ENCODE peak calls at places on chromosomes 7 and 10, in eight cellular contexts. Y is brain microvascular endothelial cell, D is GM06990, G is Panc1, W is IMR-90, I is fibroblast of lung, J is spleen, P is NT2/D1. Q is an unnamed sample.
A peak's percentile ranks its signal among the peaks of the same experiment; 100 is the strongest.

GRCh38 chr7:43674559-43675436 is 54.5 kb downstream of the COA1 start:
- DNase-seq in Y (peak; percentile 49), D (no peak), G (peak; percentile 92), W (peak; percentile 89), I (peak; percentile 99), J (no peak), P (no peak), Q (no peak)

GRCh38 chr10:62050941-62051433 is 149.5 kb downstream of the ARID5B start:
- DNase-seq in Y (peak; percentile 96), D (peak; percentile 65), G (peak; percentile 92), W (peak; percentile 96), I (peak; percentile 96), J (no peak), P (no peak), Q (peak; percentile 66)

GRCh38 chr7:157851501-157852067 is 514.8 kb downstream of the DNAJB6 start:
- DNase-seq in Y (no peak), D (no peak), G (no peak), W (no peak), I (peak; percentile 27), J (peak; percentile 91), P (no peak), Q (no peak)

GRCh38 chr10:48509974-48510692 is 94.7 kb downstream of the ARHGAP22 start:
- DNase-seq in Y (no peak), D (no peak), G (no peak), W (no peak), I (no peak), J (peak; percentile 52), P (no peak), Q (no peak)

GRCh38 chr10:3986407-3987141 is 201.6 kb upstream of the KLF6 start:
- DNase-seq in Y (no peak), D (no peak), G (no peak), W (no peak), I (no peak), J (no peak), P (no peak), Q (no peak)

GRCh38 chr7:24980695-24981543 is 941 bp upstream of the OSBPL3 start:
- DNase-seq in Y (no peak), D (no peak), G (no peak), W (peak; percentile 36), I (peak; percentile 45), J (peak; percentile 83), P (no peak), Q (no peak)

GRCh38 chr10:107971973-107972372 is 807.5 kb upstream of the SORCS1 start:
- DNase-seq in Y (no peak), D (no peak), G (peak; percentile 17), W (no peak), I (peak; percentile 86), J (no peak), P (no peak), Q (no peak)

GRCh38 chr10:33238643-33239042 is 95.8 kb downstream of the NRP1 start:
- DNase-seq in Y (peak; percentile 81), D (no peak), G (peak; percentile 74), W (peak; percentile 96), I (peak; percentile 96), J (no peak), P (no peak), Q (peak; percentile 68)

GRCh38 chr7:94042381-94042780 is 38.2 kb upstream of the BET1 start:
- DNase-seq in Y (no peak), D (no peak), G (no peak), W (no peak), I (no peak), J (no peak), P (no peak), Q (no peak)

GRCh38 chr7:47352394-47352968 is 229.4 kb downstream of the TNS3 start:
- DNase-seq in Y (no peak), D (no peak), G (no peak), W (no peak), I (no peak), J (peak; percentile 63), P (no peak), Q (no peak)

GRCh38 chr10:69769395-69769989 is 32.2 kb upstream of the COL13A1 start:
- DNase-seq in Y (peak; percentile 90), D (no peak), G (peak; percentile 25), W (peak; percentile 79), I (peak; percentile 84), J (no peak), P (peak; percentile 77), Q (peak; percentile 33)

GRCh38 chr10:283916-284356 is 148.7 kb downstream of the ZMYND11 start:
- DNase-seq in Y (no peak), D (peak; percentile 65), G (no peak), W (no peak), I (no peak), J (no peak), P (no peak), Q (no peak)

GRCh38 chr10:11326919-11327318 is 284.5 kb downstream of the USP6NL start:
- DNase-seq in Y (no peak), D (no peak), G (no peak), W (no peak), I (no peak), J (no peak), P (no peak), Q (no peak)

GRCh38 chr7:24580283-24580946 is 7.2 kb downstream of the PALS2 start:
- DNase-seq in Y (no peak), D (no peak), G (no peak), W (peak; percentile 48), I (peak; percentile 20), J (no peak), P (no peak), Q (no peak)

GRCh38 chr7:128888756-128889095 is 21.8 kb downstream of the KCP start:
- DNase-seq in Y (no peak), D (no peak), G (no peak), W (no peak), I (no peak), J (peak; percentile 64), P (no peak), Q (no peak)

GRCh38 chr10:121580276-121581116 is 17.7 kb downstream of the FGFR2 start:
- DNase-seq in Y (no peak), D (no peak), G (no peak), W (no peak), I (no peak), J (no peak), P (peak; percentile 84), Q (no peak)

GRCh38 chr7:100173806-100174495 is 3.2 kb downstream of the GPC2 start:
- DNase-seq in Y (no peak), D (no peak), G (no peak), W (no peak), I (no peak), J (peak; percentile 68), P (no peak), Q (no peak)

GRCh38 chr7:99648843-99649242 is 31.0 kb downstream of the CYP3A5 start:
- DNase-seq in Y (no peak), D (no peak), G (no peak), W (no peak), I (no peak), J (no peak), P (no peak), Q (no peak)

GRCh38 chr7:81499262-81500116 is 270.4 kb downstream of the HGF start:
- DNase-seq in Y (peak; percentile 72), D (peak; percentile 15), G (peak; percentile 85), W (peak; percentile 89), I (peak; percentile 73), J (no peak), P (peak; percentile 70), Q (peak; percentile 72)

GRCh38 chr7:152313879-152314604 is 121.8 kb downstream of the KMT2C start:
- DNase-seq in Y (peak; percentile 84), D (no peak), G (peak; percentile 27), W (peak; percentile 79), I (peak; percentile 94), J (no peak), P (no peak), Q (peak; percentile 29)

GRCh38 chr7:82762880-82763279 is 319.3 kb upstream of the CACNA2D1 start:
- DNase-seq in Y (no peak), D (no peak), G (no peak), W (peak; percentile 47), I (peak; percentile 16), J (no peak), P (no peak), Q (no peak)
- H3K4me3 ChIP-seq in Y (no peak overlapping the region), D (no peak overlapping the region), G (no peak overlapping the region), W (no peak overlapping the region), I (no peak overlapping the region), J (no peak overlapping the region), P (no peak overlapping the region), Q (no peak overlapping the region)

GRCh38 chr7:4675771-4676373 is 6.2 kb upstream of the FOXK1 start:
- DNase-seq in Y (no peak), D (no peak), G (no peak), W (no peak), I (no peak), J (no peak), P (no peak), Q (no peak)
- H3K27me3 ChIP-seq in Y (no peaks in the 10 kb centered on the region), D (no peaks in the 10 kb centered on the region), G (no peaks in the 10 kb centered on the region), W (no peaks in the 10 kb centered on the region), I (no peaks in the 10 kb centered on the region), J (no peaks in the 10 kb centered on the region), P (peaks cover 9% of the 10 kb centered on the region), Q (no peaks in the 10 kb centered on the region)

GRCh38 chr10:21130108-21130507 is 233.0 kb upstream of the NEBL start:
- DNase-seq in Y (no peak), D (no peak), G (no peak), W (no peak), I (no peak), J (no peak), P (no peak), Q (no peak)

GRCh38 chr10:21130683-21131442 is 233.8 kb upstream of the NEBL start:
- DNase-seq in Y (no peak), D (no peak), G (no peak), W (no peak), I (no peak), J (no peak), P (no peak), Q (no peak)

GRCh38 chr10:21122907-21123306 is 225.8 kb upstream of the NEBL start:
- DNase-seq in Y (no peak), D (no peak), G (no peak), W (no peak), I (no peak), J (no peak), P (no peak), Q (no peak)

GRCh38 chr10:21125471-21126228 is 228.5 kb upstream of the NEBL start:
- DNase-seq in Y (no peak), D (no peak), G (no peak), W (no peak), I (no peak), J (no peak), P (no peak), Q (no peak)
- H3K4me3 ChIP-seq in Y (no peak overlapping the region), D (no peak overlapping the region), G (no peak overlapping the region), W (no peak overlapping the region), I (no peak overlapping the region), J (no peak overlapping the region), P (no peak overlapping the region), Q (no peak overlapping the region)

GRCh38 chr10:129373231-129373630 is 93.8 kb upstream of the MGMT start:
- DNase-seq in Y (no peak), D (no peak), G (no peak), W (no peak), I (no peak), J (no peak), P (no peak), Q (no peak)

GRCh38 chr10:129373718-129374117 is 93.3 kb upstream of the MGMT start:
- DNase-seq in Y (no peak), D (no peak), G (no peak), W (no peak), I (no peak), J (peak; percentile 58), P (no peak), Q (no peak)

GRCh38 chr10:129375171-129375570 is 91.9 kb upstream of the MGMT start:
- DNase-seq in Y (no peak), D (no peak), G (no peak), W (no peak), I (no peak), J (peak; percentile 71), P (no peak), Q (no peak)

GRCh38 chr10:129372168-129372567 is 94.9 kb upstream of the MGMT start:
- DNase-seq in Y (no peak), D (no peak), G (no peak), W (no peak), I (no peak), J (no peak), P (no peak), Q (no peak)

GRCh38 chr10:129375912-129376311 is 91.1 kb upstream of the MGMT start:
- DNase-seq in Y (no peak), D (no peak), G (no peak), W (no peak), I (no peak), J (peak; percentile 41), P (no peak), Q (no peak)
- H3K27me3 ChIP-seq in Y (no peaks in the 10 kb centered on the region), D (no peaks in the 10 kb centered on the region), G (peaks cover 10% of the 10 kb centered on the region), W (no peaks in the 10 kb centered on the region), I (no peaks in the 10 kb centered on the region), J (no peaks in the 10 kb centered on the region), P (no peaks in the 10 kb centered on the region), Q (no peaks in the 10 kb centered on the region)

Q was measured in AG04450.